ENCODE peak calls at places on chromosomes 16 and 17, in five cellular contexts. J, N, G, Z and M are unnamed samples. For H3K9me3, the result is how much of the 10 kb centered on the place peaks cover.

GRCh38 chr16:1723450-1724147 is 17.6 kb downstream of the MAPK8IP3 start:
- DNase-seq in J (peak), N (peak), G (no peak), Z (no peak), M (peak)

GRCh38 chr17:35447494-35447893 is 1.1 kb downstream of the SLFN13 start:
- DNase-seq in J (no peak), N (no peak), G (no peak), Z (no peak), M (no peak)

GRCh38 chr17:68462381-68463210 is 5.3 kb upstream of the WIPI1 start:
- DNase-seq in J (peak), N (peak), G (no peak), Z (peak), M (peak)

GRCh38 chr17:78242024-78242742 is 10.8 kb downstream of the TMEM235 start:
- DNase-seq in J (no peak), N (no peak), G (no peak), Z (no peak), M (no peak)

GRCh38 chr16:68078726-68079615 is 6.2 kb upstream of the NFATC3 start:
- DNase-seq in J (no peak), N (no peak), G (no peak), Z (no peak), M (no peak)

GRCh38 chr17:50532452-50533024 is at the start of gene EPN3:
- DNase-seq in J (peak), N (peak), G (peak), Z (no peak), M (no peak)

GRCh38 chr17:79011451-79012147 is 2.0 kb upstream of the CANT1 start:
- DNase-seq in J (no peak), N (no peak), G (no peak), Z (no peak), M (no peak)

GRCh38 chr17:78884148-78884870 is 18.7 kb downstream of the CEP295NL start:
- DNase-seq in J (no peak), N (no peak), G (no peak), Z (no peak), M (no peak)

GRCh38 chr17:64385187-64386083 is 5.2 kb downstream of the PECAM1 start:
- DNase-seq in J (peak), N (no peak), G (peak), Z (peak), M (no peak)

GRCh38 chr16:30698139-30698815 is 694 bp upstream of the SRCAP start:
- DNase-seq in J (peak), N (peak), G (peak), Z (peak), M (peak)

GRCh38 chr16:27920391-27920891 is 143.1 kb downstream of the GSG1L start:
- DNase-seq in J (no peak), N (no peak), G (no peak), Z (no peak), M (no peak)

GRCh38 chr17:35865412-35866355 is 3.0 kb downstream of the HEATR9 start:
- DNase-seq in J (no peak), N (no peak), G (no peak), Z (no peak), M (no peak)

GRCh38 chr16:51359141-51359960 is 208.3 kb upstream of the SALL1 start:
- DNase-seq in J (peak), N (no peak), G (peak), Z (no peak), M (no peak)

GRCh38 chr16:26664086-26664485 is 402.6 kb upstream of the C16orf82 start:
- DNase-seq in J (no peak), N (no peak), G (no peak), Z (no peak), M (no peak)

GRCh38 chr17:7929158-7930029 is at the start of gene KCNAB3:
- DNase-seq in J (peak), N (no peak), G (peak), Z (peak), M (peak)

GRCh38 chr17:5523249-5523648 is 36.9 kb downstream of the MIS12 start:
- DNase-seq in J (no peak), N (no peak), G (no peak), Z (no peak), M (no peak)
- H3K27ac ChIP-seq in J (no peak), N (no peak), G (no peak), Z (no peak), M (no peak)

GRCh38 chr16:25108054-25108453 is 3.5 kb upstream of the LCMT1 start:
- DNase-seq in J (no peak), N (no peak), G (no peak), Z (no peak), M (peak)
- TF ChIP-seq CTCF in J (no peak), N (no peak), G (no peak), Z (no peak), M (peak)

DNA sequence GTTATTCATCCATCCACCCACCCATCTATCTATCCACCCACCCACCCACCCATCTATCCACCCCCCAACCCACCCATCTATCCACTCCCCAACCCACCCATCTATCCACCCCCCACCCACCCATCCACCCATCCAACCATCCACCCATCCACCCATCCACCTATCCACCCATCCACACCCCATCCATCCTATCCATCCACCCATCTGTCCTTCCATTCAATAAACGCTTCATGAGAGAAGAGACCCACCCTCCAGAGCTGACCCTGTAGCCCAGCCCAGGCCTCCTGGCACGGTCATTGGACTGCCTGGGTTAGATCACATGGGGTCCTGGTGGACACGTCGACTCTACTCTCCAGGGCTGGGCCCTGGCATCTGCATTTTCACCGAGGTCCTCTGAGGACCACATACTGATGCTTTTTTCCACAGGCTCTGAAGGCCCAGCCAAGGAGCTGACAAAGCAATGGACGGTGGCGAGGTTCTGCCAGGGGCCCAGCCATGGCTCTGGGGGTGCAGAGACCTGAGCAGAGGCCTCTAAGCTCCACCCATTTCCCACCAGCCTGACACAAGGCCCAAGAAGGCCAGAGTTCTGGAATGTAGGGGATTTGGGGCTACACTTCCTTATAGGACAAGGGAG is 41.3 kb upstream of the SLC38A10 start:
- DNase-seq in J (no peak), N (no peak), G (no peak), Z (no peak), M (no peak)
- H3K9me3 ChIP-seq in J (under half), N (under half), G (under half), Z (under half), M (under half)

GRCh38 chr16:13067648-13068047 is 166.2 kb downstream of the SHISA9 start:
- DNase-seq in J (no peak), N (no peak), G (no peak), Z (no peak), M (no peak)

GRCh38 chr16:13064821-13065220 is 163.4 kb downstream of the SHISA9 start:
- DNase-seq in J (no peak), N (no peak), G (no peak), Z (no peak), M (no peak)

GRCh38 chr16:13068912-13069583 is 167.7 kb downstream of the SHISA9 start:
- DNase-seq in J (no peak), N (no peak), G (no peak), Z (no peak), M (no peak)

GRCh38 chr16:13070268-13070667 is 168.9 kb downstream of the SHISA9 start:
- DNase-seq in J (peak), N (no peak), G (no peak), Z (no peak), M (no peak)
- H3K27ac ChIP-seq in J (no peak), N (no peak), G (no peak), Z (no peak), M (no peak)

GRCh38 chr17:58626905-58627304 is 64.9 kb downstream of the TEX14 start:
- DNase-seq in J (no peak), N (no peak), G (no peak), Z (no peak), M (no peak)

GRCh38 chr17:58630883-58631522 is 60.8 kb downstream of the TEX14 start:
- DNase-seq in J (peak), N (peak), G (peak), Z (no peak), M (no peak)

GRCh38 chr17:58632324-58633314 is 59.2 kb downstream of the TEX14 start:
- DNase-seq in J (no peak), N (no peak), G (peak), Z (no peak), M (no peak)

GRCh38 chr17:58637011-58637570 is 54.8 kb downstream of the TEX14 start:
- DNase-seq in J (no peak), N (no peak), G (no peak), Z (no peak), M (no peak)

GRCh38 chr17:58631523-58632323 is 60.1 kb downstream of the TEX14 start:
- DNase-seq in J (peak), N (peak), G (peak), Z (peak), M (peak)
- TF ChIP-seq CTCF in J (peak), N (no peak), G (peak), Z (no peak), M (no peak)

GRCh38 chr17:74987909-74988711 is 678 bp downstream of the CDR2L start:
- DNase-seq in J (peak), N (peak), G (peak), Z (peak), M (no peak)

GRCh38 chr17:74981979-74982662 is 5.3 kb upstream of the CDR2L start:
- DNase-seq in J (peak), N (peak), G (peak), Z (peak), M (peak)

GRCh38 chr17:74987418-74987908 is at the start of gene CDR2L:
- DNase-seq in J (peak), N (peak), G (peak), Z (peak), M (peak)

GRCh38 chr17:74990581-74991105 is 3.2 kb downstream of the CDR2L start:
- DNase-seq in J (no peak), N (no peak), G (no peak), Z (no peak), M (no peak)

DNA sequence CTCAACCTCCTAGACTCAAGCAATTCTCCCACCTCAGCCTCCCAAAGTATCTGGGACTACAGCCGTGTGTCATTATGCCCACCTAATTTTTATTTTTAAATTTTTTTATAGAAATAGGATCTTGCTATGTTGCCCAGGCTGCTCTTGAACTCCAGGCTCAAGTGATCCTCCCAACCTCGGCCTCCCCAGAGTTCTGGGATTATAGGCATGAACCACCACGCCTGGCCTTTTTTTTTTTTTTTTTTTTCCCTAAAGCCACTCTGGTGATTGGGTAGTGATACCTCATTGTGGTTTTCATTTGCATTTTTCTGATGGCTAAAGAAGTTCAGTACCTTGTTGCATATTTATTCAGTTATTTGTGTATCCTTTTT is 1.2 kb upstream of the CDR2L start:
- DNase-seq in J (no peak), N (no peak), G (no peak), Z (no peak), M (no peak)
- H3K9me3 ChIP-seq in J (under half), N (under half), G (under half), Z (under half), M (under half)

GRCh38 chr17:6528557-6528956 is 27.8 kb downstream of the PITPNM3 start:
- DNase-seq in J (no peak), N (no peak), G (no peak), Z (no peak), M (no peak)
- H3K27ac ChIP-seq in J (no peak), N (no peak), G (no peak), Z (no peak), M (no peak)

DNA sequence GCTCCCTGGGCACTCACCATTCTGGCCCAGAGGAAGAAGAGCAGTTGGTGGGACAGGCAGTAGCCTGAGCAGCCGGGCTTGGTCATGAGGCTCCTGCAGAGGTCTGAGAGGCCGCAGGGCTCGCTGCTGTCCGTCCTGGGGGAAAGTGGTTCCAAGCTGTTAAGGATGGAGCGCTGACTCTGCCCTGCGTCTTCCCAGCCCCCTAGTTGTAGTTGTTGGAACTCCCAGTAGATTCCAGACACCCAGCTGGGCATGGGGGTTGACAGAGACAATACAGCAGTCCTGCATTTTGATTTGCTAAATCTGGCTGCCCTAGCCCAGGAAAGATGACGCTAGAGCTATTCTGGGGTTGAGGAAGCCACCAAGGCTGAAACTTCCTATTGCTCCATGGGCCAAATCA is 7.3 kb downstream of the C16orf89 start:
- DNase-seq in J (no peak), N (no peak), G (no peak), Z (no peak), M (no peak)
- TF ChIP-seq CTCF in J (no peak), N (no peak), G (no peak), Z (no peak), M (no peak)

DNA sequence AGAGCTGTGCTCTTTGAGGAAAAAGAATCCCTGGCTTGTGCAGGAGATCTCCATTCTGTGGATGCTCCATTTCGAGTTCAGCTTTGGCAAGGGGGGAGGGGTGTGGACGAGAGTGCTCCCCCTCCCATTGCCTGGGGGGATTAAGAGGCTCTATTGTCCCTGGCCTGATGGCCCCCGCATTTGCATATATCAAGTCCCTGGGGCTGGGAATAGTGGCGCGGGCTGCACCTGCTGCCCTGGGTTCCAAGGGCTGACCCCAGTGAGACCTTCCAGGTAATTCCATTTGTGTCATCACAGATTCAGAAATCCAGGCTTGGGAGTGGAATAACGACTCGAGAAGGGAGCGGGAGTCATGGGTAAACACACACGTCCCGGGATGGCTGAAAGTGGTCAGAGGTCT is 479.2 kb downstream of the HS3ST3B1 start:
- DNase-seq in J (no peak), N (no peak), G (no peak), Z (no peak), M (no peak)
- H3K9me3 ChIP-seq in J (under half), N (under half), G (under half), Z (under half), M (under half)